ENCODE peak calls at places on chromosomes 11 and 22, in seven cellular contexts. D, X, M, L, E, Z and Y are unnamed samples.

GRCh38 chr22:33851985-33852384 is 68.3 kb downstream of the LARGE1 start:
- DNase-seq in L (no peak), E (no peak), X (no peak), D (no peak), M (no peak), Z (no peak), Y (no peak)

GRCh38 chr11:122116591-122116990 is 576 bp upstream of the BLID start:
- DNase-seq in L (no peak), M (no peak), D (no peak), X (no peak), Z (no peak), E (no peak), Y (no peak)

GRCh38 chr11:70574725-70575347 is 176.5 kb downstream of the CTTN start:
- DNase-seq in M (peak), X (no peak), D (no peak), Z (no peak), L (no peak), E (no peak), Y (no peak)

GRCh38 chr11:133934599-133935550 is 21.9 kb downstream of the IGSF9B start:
- DNase-seq in M (no peak), E (peak), Z (no peak), X (no peak), L (no peak), D (no peak), Y (no peak)

GRCh38 chr11:75077316-75077715 is 19.4 kb downstream of the OR2AT4 start:
- DNase-seq in D (no peak), L (no peak), M (no peak), E (no peak), Z (no peak), X (no peak), Y (peak)

GRCh38 chr11:65821107-65821506 is 12.7 kb upstream of the SNX32 start:
- DNase-seq in X (no peak), D (no peak), Z (no peak), L (no peak), E (no peak), M (no peak), Y (no peak)

GRCh38 chr11:122850076-122850631 is 11.9 kb downstream of the CRTAM start:
- DNase-seq in M (no peak), L (no peak), D (no peak), Z (no peak), E (no peak), X (no peak), Y (peak)

GRCh38 chr11:63574856-63575602 is 11.8 kb upstream of the PLAAT2 start:
- DNase-seq in X (peak), M (peak), L (no peak), D (no peak), E (no peak), Z (no peak), Y (peak)

GRCh38 chr11:57426439-57426753 is 525 bp downstream of the SLC43A3 start:
- DNase-seq in E (no peak), L (peak), D (no peak), Z (no peak), M (no peak), X (no peak), Y (no peak)

GRCh38 chr11:15101072-15101701 is 13.5 kb upstream of the INSC start:
- DNase-seq in Z (peak), M (peak), X (no peak), D (peak), E (peak), L (peak), Y (peak)

GRCh38 chr11:59534676-59535075 is 23.3 kb downstream of the OR4D9 start:
- DNase-seq in D (no peak), L (no peak), E (no peak), X (no peak), Z (no peak), M (no peak), Y (no peak)

GRCh38 chr11:71452354-71453020 is 516 bp upstream of the NADSYN1 start:
- DNase-seq in E (no peak), L (peak), M (peak), X (peak), Z (no peak), D (no peak), Y (peak)

GRCh38 chr11:65041206-65042035 is at the start of gene SAC3D1:
- DNase-seq in D (no peak), Z (peak), E (peak), M (peak), L (peak), X (no peak), Y (no peak)

GRCh38 chr11:9753031-9753430 is 89.2 kb downstream of the SWAP70 start:
- DNase-seq in E (no peak), X (no peak), D (no peak), L (no peak), M (no peak), Z (no peak), Y (peak)

GRCh38 chr22:35582861-35583670 is 34.1 kb downstream of the MB start:
- DNase-seq in M (peak), E (peak), X (peak), L (peak), Z (no peak), D (peak), Y (peak)

GRCh38 chr11:3644817-3645235 is at the start of gene ART1:
- DNase-seq in L (no peak), X (peak), E (no peak), Z (no peak), D (no peak), M (no peak), Y (peak)

GRCh38 chr11:60924110-60924905 is at the start of gene TMEM132A:
- DNase-seq in X (peak), Z (no peak), L (peak), D (no peak), M (peak), E (peak), Y (peak)

GRCh38 chr11:69674267-69674885 is 777 bp downstream of the LTO1 start:
- DNase-seq in M (no peak), X (no peak), Z (peak), D (no peak), L (peak), E (no peak), Y (peak)

GRCh38 chr11:129317564-129317963 is 58.1 kb upstream of the BARX2 start:
- DNase-seq in X (no peak), L (no peak), E (no peak), Z (no peak), M (no peak), D (no peak), Y (no peak)

GRCh38 chr11:17597770-17598169 is 50.7 kb downstream of the OTOG start:
- DNase-seq in D (no peak), L (no peak), Z (no peak), M (no peak), X (peak), E (no peak), Y (no peak)

GRCh38 chr22:37905534-37906363 is at the start of gene MICALL1:
- DNase-seq in M (peak), L (peak), E (peak), Z (no peak), X (peak), D (no peak), Y (peak)

GRCh38 chr11:74397531-74398243 is 546 bp downstream of the PGM2L1 start:
- DNase-seq in D (no peak), Z (no peak), M (no peak), X (no peak), L (peak), E (peak), Y (peak)

GRCh38 chr11:1494650-1495049 is 8.1 kb upstream of the MOB2 start:
- DNase-seq in M (no peak), E (no peak), X (no peak), Z (no peak), D (no peak), L (no peak), Y (no peak)

GRCh38 chr11:14625804-14626203 is 17.8 kb upstream of the PDE3B start:
- DNase-seq in Z (no peak), X (no peak), E (no peak), M (no peak), D (no peak), L (peak), Y (no peak)

GRCh38 chr11:34570584-34570983 is 50.3 kb upstream of the EHF start:
- DNase-seq in X (no peak), E (peak), D (no peak), Z (no peak), M (no peak), L (no peak), Y (peak)

GRCh38 chr11:1829039-1829820 is 5.6 kb upstream of the SYT8 start:
- DNase-seq in D (no peak), M (peak), Z (peak), E (no peak), L (no peak), X (no peak), Y (peak)

DNA sequence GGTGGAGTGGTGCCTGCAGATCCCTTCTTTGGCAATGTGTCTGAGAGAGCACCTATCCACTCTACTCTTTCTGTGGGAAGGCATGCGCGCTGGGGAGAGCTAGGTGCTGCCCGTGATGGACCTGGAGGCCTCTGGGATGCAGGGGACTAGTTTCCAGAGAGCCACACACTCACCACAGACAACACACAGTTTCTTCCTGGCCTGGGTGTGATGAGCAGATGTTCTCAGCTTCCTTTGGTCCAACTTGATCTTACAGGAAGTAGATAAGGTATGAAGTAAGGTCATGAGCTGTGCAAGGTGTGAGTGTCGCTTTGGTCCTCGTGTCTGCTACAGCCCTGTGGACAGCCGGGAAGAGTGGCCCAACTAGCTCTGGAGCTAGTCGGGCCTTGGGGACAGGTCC is 27.3 kb upstream of the SUSD2 start:
- DNase-seq in Z (no peak), M (no peak), E (no peak), D (no peak), X (no peak), L (peak), Y (no peak)
- H3K4me3 ChIP-seq in Z (no peak), M (no peak), E (no peak), D (no peak), X (no peak), L (no peak), Y (no peak)

GRCh38 chr22:40463017-40463631 is 92.7 kb downstream of the SGSM3 start:
- DNase-seq in L (peak), X (no peak), M (no peak), D (no peak), Z (no peak), E (no peak), Y (no peak)
- TF ChIP-seq CTCF in L (no peak), X (no peak), M (no peak), D (no peak), Z (no peak), E (no peak), Y (no peak)

GRCh38 chr11:48005133-48005532 is 24.8 kb downstream of the PTPRJ start:
- DNase-seq in D (no peak), E (no peak), Z (no peak), L (no peak), X (no peak), M (no peak), Y (peak)
- H3K4me3 ChIP-seq in D (no peak), E (no peak), Z (no peak), L (peak), X (no peak), M (no peak), Y (no peak)

GRCh38 chr22:21867528-21868266 is at the start of gene MAPK1:
- DNase-seq in E (peak), D (peak), X (peak), L (peak), Z (peak), M (peak), Y (peak)
- TF ChIP-seq CTCF in E (peak), D (no peak), X (peak), L (peak), Z (no peak), M (no peak), Y (peak)

GRCh38 chr11:43574949-43575915 is 105.3 kb upstream of the HSD17B12 start:
- DNase-seq in Z (no peak), L (no peak), D (no peak), M (peak), E (peak), X (no peak), Y (peak)
- H3K4me3 ChIP-seq in Z (peak), L (no peak), D (peak), M (peak), E (peak), X (no peak), Y (peak)

GRCh38 chr11:110467556-110467955 is 37.8 kb downstream of the FDX1 start:
- DNase-seq in X (no peak), D (no peak), L (no peak), M (no peak), E (no peak), Z (no peak), Y (peak)

GRCh38 chr11:110469101-110469500 is 39.4 kb downstream of the FDX1 start:
- DNase-seq in M (no peak), L (no peak), X (no peak), D (no peak), Z (no peak), E (no peak), Y (no peak)

GRCh38 chr11:110471315-110471714 is 41.6 kb downstream of the FDX1 start:
- DNase-seq in Z (no peak), L (no peak), X (no peak), E (no peak), M (no peak), D (no peak), Y (peak)

GRCh38 chr11:110470716-110471115 is 41.0 kb downstream of the FDX1 start:
- DNase-seq in X (no peak), M (no peak), E (no peak), D (no peak), L (no peak), Z (no peak), Y (peak)

GRCh38 chr11:110468095-110468494 is 38.3 kb downstream of the FDX1 start:
- DNase-seq in M (no peak), X (no peak), Z (no peak), L (no peak), D (no peak), E (no peak), Y (no peak)
- TF ChIP-seq CTCF in M (no peak), X (no peak), Z (no peak), L (no peak), D (no peak), E (no peak), Y (no peak)

DNA sequence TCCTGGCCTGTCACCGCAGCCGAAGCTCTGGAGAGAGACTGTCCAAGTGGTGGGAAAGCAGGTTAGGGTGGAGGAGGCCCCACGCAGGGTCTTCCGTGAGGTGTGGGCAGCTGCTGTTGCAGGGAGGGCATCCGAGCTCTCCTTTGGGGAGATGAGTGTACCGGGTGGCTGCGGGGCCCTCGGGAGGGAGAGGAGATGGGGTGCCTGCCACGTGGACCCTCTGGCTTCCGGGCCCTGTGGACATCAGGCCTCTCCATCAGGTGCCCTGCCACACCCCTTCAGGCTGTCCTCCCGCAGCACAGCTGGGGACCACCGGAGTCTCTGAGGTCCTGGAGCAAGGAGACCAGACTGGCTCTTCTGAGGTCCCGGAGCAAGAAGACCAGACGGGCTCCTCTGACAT is 1.7 kb downstream of the PTDSS2 start:
- DNase-seq in Z (no peak), L (no peak), D (no peak), E (no peak), X (no peak), M (peak), Y (no peak)
- H3K4me3 ChIP-seq in Z (peak), L (no peak), D (peak), E (no peak), X (no peak), M (peak), Y (peak)

GRCh38 chr11:67043572-67044329 is 12.9 kb upstream of the RHOD start:
- DNase-seq in M (no peak), Z (no peak), L (no peak), D (no peak), X (no peak), E (no peak), Y (peak)

GRCh38 chr11:67041602-67042001 is 15.0 kb upstream of the RHOD start:
- DNase-seq in Z (no peak), D (no peak), X (no peak), L (no peak), M (no peak), E (no peak), Y (no peak)

GRCh38 chr11:67048515-67048914 is 8.1 kb upstream of the RHOD start:
- DNase-seq in M (no peak), D (no peak), L (no peak), Z (no peak), E (no peak), X (no peak), Y (no peak)

GRCh38 chr11:67044496-67044895 is 12.2 kb upstream of the RHOD start:
- DNase-seq in Z (no peak), X (no peak), E (no peak), M (no peak), L (no peak), D (no peak), Y (peak)

DNA sequence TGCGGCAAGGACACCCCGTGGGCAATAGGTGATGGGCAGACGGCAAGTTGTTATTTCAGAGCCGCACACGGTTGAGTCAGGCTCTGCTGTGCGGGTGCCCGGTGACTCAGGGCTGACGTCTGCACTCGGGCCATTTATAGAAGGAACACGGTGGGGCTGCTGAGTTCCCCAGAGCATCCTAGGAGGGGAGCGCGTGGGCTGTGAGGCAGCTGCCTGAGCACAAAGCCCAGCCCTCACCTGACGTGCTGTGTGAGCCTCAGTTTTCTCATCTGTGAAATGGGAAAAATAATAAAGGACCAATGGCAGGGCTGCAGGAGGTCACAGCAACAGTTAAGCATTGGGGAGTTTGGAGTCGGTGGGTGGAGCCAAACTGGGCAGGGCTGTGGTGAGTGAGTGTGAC is 11.3 kb upstream of the RHOD start:
- DNase-seq in M (no peak), Z (peak), L (no peak), D (no peak), E (no peak), X (no peak), Y (peak)
- TF ChIP-seq CTCF in M (no peak), Z (peak), L (no peak), D (no peak), E (no peak), X (no peak), Y (no peak)

DNA sequence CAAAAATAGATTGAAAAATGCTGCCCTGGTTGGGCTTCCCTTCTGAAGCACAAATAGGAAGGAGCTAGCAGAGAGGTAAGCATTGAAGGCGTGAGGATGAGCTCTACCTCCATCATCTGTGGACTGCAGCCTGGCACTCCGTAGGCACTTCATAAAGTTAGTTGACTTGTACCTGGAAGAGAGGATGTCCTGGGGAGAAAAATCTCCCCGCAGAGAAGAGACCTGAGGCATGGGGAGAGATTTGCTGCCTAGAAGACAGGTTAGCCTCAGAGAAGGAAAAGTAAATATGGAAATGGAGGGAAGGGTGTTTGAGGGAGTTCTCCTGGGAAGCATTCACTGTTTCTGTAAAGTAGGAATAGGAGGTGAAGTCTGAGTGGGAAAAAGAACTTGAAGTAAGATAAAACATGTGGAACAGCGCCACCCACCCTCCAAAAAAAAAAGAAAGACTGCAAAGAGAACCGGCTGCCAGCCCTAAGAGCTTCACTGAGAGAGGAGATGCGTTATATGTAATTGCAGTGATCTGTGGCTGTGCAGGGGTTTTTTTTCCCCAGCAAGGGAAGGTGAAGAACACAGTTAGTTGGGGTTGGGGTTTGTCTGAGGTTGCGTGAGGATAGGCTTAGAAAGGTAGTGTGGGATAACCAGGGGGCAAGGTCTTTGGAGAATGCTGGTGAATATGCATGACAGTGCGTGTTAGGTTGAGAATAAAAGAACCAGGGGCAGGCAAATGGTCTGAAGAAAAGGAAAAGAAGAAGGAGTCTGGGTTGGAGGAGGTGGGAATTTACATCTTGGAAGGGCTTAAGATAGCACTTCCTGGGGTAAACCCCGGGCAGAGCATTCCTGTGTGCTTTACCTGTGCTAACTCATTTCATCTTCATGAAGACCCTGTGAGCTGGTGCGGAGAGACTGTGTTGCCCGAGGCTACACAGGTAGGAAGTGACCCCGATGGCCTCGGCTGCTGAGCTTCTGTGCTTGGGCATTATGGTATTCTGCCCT is 16.0 kb downstream of the TNRC6B start:
- DNase-seq in D (no peak), E (no peak), Z (no peak), M (no peak), X (peak), L (no peak), Y (peak)
- H3K4me3 ChIP-seq in D (no peak), E (no peak), Z (no peak), M (no peak), X (no peak), L (no peak), Y (no peak)